ENCODE peak calls at places on chromosomes 5 and 9, in four cellular contexts. B is GM13977, A is HL-60, P is cardiac muscle cell. Y is an unnamed sample.

GRCh38 chr5:67065237-67065636 is 131.4 kb downstream of the CD180 start:
- DNase-seq in B (peak; percentile 34), A (no peak), P (peak; percentile 28), Y (no peak)

GRCh38 chr5:16924201-16924600 is 11.9 kb downstream of the MYO10 start:
- DNase-seq in B (no peak), A (no peak), P (no peak), Y (no peak)

GRCh38 chr5:108472237-108472636 is 90.3 kb upstream of the FBXL17 start:
- DNase-seq in B (no peak), A (no peak), P (peak; percentile 29), Y (no peak)

GRCh38 chr9:78982849-78983248 is 588.9 kb upstream of the TLE4 start:
- DNase-seq in B (no peak), A (no peak), P (no peak), Y (no peak)

GRCh38 chr9:102855646-102856045 is 139.5 kb upstream of the CYLC2 start:
- DNase-seq in B (no peak), A (no peak), P (peak; percentile 45), Y (no peak)

GRCh38 chr9:18824095-18824666 is 208.8 kb downstream of the SAXO1 start:
- DNase-seq in B (no peak), A (no peak), P (no peak), Y (no peak)

GRCh38 chr5:123490974-123491373 is 21.0 kb upstream of the CSNK1G3 start:
- DNase-seq in B (no peak), A (no peak), P (no peak), Y (no peak)

GRCh38 chr5:165999693-166000092 is 2291.8 kb upstream of the WWC1 start:
- DNase-seq in B (no peak), A (no peak), P (no peak), Y (no peak)

GRCh38 chr9:10265102-10265708 is 347.6 kb downstream of the PTPRD start:
- DNase-seq in B (no peak), A (no peak), P (no peak), Y (no peak)

GRCh38 chr9:132622144-132622543 is 39.7 kb downstream of the BARHL1 start:
- DNase-seq in B (no peak), A (no peak), P (no peak), Y (no peak)

GRCh38 chr9:107249131-107249533 is 33.9 kb upstream of the RAD23B start:
- DNase-seq in B (no peak), A (no peak), P (no peak), Y (no peak)

GRCh38 chr5:173429489-173430150 is 101.4 kb upstream of the STC2 start:
- DNase-seq in B (no peak), A (no peak), P (no peak), Y (no peak)

GRCh38 chr9:115694014-115694413 is 459.6 kb upstream of the PAPPA start:
- DNase-seq in B (no peak), A (no peak), P (peak; percentile 22), Y (no peak)
- TF ChIP-seq CTCF in B (no peak), A (no peak), P (peak; percentile 47), Y (no peak)

GRCh38 chr5:96651047-96651446 is 11.1 kb upstream of the CAST start:
- DNase-seq in B (no peak), A (no peak), P (no peak), Y (peak; percentile 52)

GRCh38 chr5:96649938-96650540 is 12.1 kb upstream of the CAST start:
- DNase-seq in B (no peak), A (no peak), P (no peak), Y (no peak)

GRCh38 chr5:96654209-96654608 is 8.0 kb upstream of the CAST start:
- DNase-seq in B (no peak), A (no peak), P (no peak), Y (no peak)

GRCh38 chr5:96652769-96653455 is 9.3 kb upstream of the CAST start:
- DNase-seq in B (no peak), A (no peak), P (no peak), Y (no peak)

GRCh38 chr5:96651948-96652753 is 10.0 kb upstream of the CAST start:
- DNase-seq in B (no peak), A (no peak), P (no peak), Y (no peak)
- TF ChIP-seq CTCF in B (peak; percentile 16), A (peak; percentile 6), P (peak; percentile 39), Y (peak; percentile 31)

DNA sequence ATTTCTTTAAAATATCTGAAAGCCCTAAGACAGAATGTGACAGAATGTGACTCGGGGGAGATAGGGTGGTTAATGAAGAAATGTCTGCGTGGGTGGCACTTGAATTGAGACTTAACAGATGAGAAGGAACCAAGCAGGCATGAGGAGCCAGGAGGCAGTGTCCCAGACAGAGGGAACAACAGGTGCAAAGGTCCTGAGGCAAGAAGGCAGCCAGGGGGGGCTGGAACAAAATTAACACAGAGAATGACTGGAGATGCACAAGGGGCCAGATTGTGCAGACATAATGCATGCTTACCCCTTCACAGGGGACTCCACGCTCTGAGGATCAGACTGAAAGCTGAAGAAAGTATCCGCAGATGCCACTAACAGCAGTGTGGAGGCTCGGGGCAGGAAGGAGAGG is 1.7 kb downstream of the LMAN2 start:
- DNase-seq in B (no peak), A (no peak), P (no peak), Y (no peak)
- TF ChIP-seq CTCF in B (no peak), A (no peak), P (no peak), Y (no peak)

GRCh38 chr5:132734687-132735086 is 2.7 kb downstream of the KIF3A start:
- DNase-seq in B (no peak), A (no peak), P (no peak), Y (no peak)

GRCh38 chr5:132737982-132738770 is 830 bp upstream of the KIF3A start:
- DNase-seq in B (no peak), A (no peak), P (no peak), Y (no peak)

GRCh38 chr5:132739232-132739631 is 1.9 kb upstream of the KIF3A start:
- DNase-seq in B (no peak), A (no peak), P (no peak), Y (no peak)

GRCh38 chr5:132733499-132734148 is 3.7 kb downstream of the KIF3A start:
- DNase-seq in B (no peak), A (no peak), P (no peak), Y (no peak)

GRCh38 chr5:132736853-132737833 is at the start of gene KIF3A:
- DNase-seq in B (peak; percentile 100), A (peak; percentile 79), P (peak; percentile 95), Y (peak; percentile 89)
- TF ChIP-seq CTCF in B (no peak), A (no peak), P (peak; percentile 8), Y (peak; percentile 24)

GRCh38 chr9:96413312-96414221 is 4.6 kb downstream of the ZNF367 start:
- DNase-seq in B (no peak), A (peak; percentile 67), P (no peak), Y (no peak)
- TF ChIP-seq CTCF in B (no peak), A (no peak), P (no peak), Y (no peak)

Y was measured in CD14-positive monocyte.